ENCODE peak calls at places on chromosomes 13 and 19, in eight cellular contexts. One of them, this sample, is unnamed.

GRCh38 chr19:40907968-40908735 is 26.1 kb upstream of the CYP2A7 start:
- DNase-seq in progenitor cell of endocrine pancreas: no peak
- DNase-seq in lower leg skin: no peak
- DNase-seq in glutamatergic neuron: peak
- DNase-seq in lung: peak
- DNase-seq in H9: peak
- DNase-seq in Peyer's patch: no peak
- DNase-seq in adrenal gland: peak
- DNase-seq in this sample: peak

GRCh38 chr13:51723529-51723928 is 80.4 kb downstream of the DHRS12 start:
- DNase-seq in Peyer's patch: no peak
- DNase-seq in progenitor cell of endocrine pancreas: no peak
- DNase-seq in glutamatergic neuron: no peak
- DNase-seq in H9: no peak
- DNase-seq in lung: no peak
- DNase-seq in adrenal gland: no peak
- DNase-seq in lower leg skin: no peak
- DNase-seq in this sample: no peak

GRCh38 chr19:49512970-49513745 is 697 bp downstream of the FCGRT start:
- DNase-seq in lung: no peak
- DNase-seq in H9: peak
- DNase-seq in progenitor cell of endocrine pancreas: peak
- DNase-seq in glutamatergic neuron: peak
- DNase-seq in Peyer's patch: peak
- DNase-seq in adrenal gland: peak
- DNase-seq in lower leg skin: peak
- DNase-seq in this sample: peak

GRCh38 chr19:12745166-12745897 is 6.3 kb upstream of the BEST2 start:
- DNase-seq in H9: no peak
- DNase-seq in adrenal gland: no peak
- DNase-seq in Peyer's patch: no peak
- DNase-seq in lung: no peak
- DNase-seq in progenitor cell of endocrine pancreas: no peak
- DNase-seq in lower leg skin: no peak
- DNase-seq in glutamatergic neuron: no peak
- DNase-seq in this sample: no peak

GRCh38 chr13:33183431-33184130 is 102.0 kb downstream of the STARD13 start:
- DNase-seq in lung: no peak
- DNase-seq in progenitor cell of endocrine pancreas: no peak
- DNase-seq in H9: no peak
- DNase-seq in glutamatergic neuron: no peak
- DNase-seq in Peyer's patch: no peak
- DNase-seq in adrenal gland: no peak
- DNase-seq in lower leg skin: no peak
- DNase-seq in this sample: no peak

GRCh38 chr19:12993562-12993961 is 1.7 kb upstream of the NFIX start:
- DNase-seq in Peyer's patch: peak
- DNase-seq in lung: no peak
- DNase-seq in adrenal gland: no peak
- DNase-seq in lower leg skin: no peak
- DNase-seq in progenitor cell of endocrine pancreas: no peak
- DNase-seq in glutamatergic neuron: no peak
- DNase-seq in H9: no peak
- DNase-seq in this sample: no peak

GRCh38 chr13:98386632-98387031 is 190.3 kb downstream of the STK24 start:
- DNase-seq in Peyer's patch: no peak
- DNase-seq in lower leg skin: no peak
- DNase-seq in glutamatergic neuron: no peak
- DNase-seq in progenitor cell of endocrine pancreas: no peak
- DNase-seq in H9: no peak
- DNase-seq in adrenal gland: no peak
- DNase-seq in lung: no peak
- DNase-seq in this sample: no peak

GRCh38 chr13:99665716-99666115 is 164.4 kb downstream of the TM9SF2 start:
- DNase-seq in glutamatergic neuron: no peak
- DNase-seq in adrenal gland: no peak
- DNase-seq in progenitor cell of endocrine pancreas: no peak
- DNase-seq in lung: no peak
- DNase-seq in H9: no peak
- DNase-seq in lower leg skin: no peak
- DNase-seq in Peyer's patch: no peak
- DNase-seq in this sample: no peak

GRCh38 chr13:37918116-37919100 is 48.8 kb upstream of the TRPC4 start:
- DNase-seq in adrenal gland: no peak
- DNase-seq in Peyer's patch: no peak
- DNase-seq in progenitor cell of endocrine pancreas: no peak
- DNase-seq in glutamatergic neuron: no peak
- DNase-seq in H9: no peak
- DNase-seq in lower leg skin: no peak
- DNase-seq in lung: no peak
- DNase-seq in this sample: no peak

GRCh38 chr13:59488436-59488835 is 675.3 kb downstream of the DIAPH3 start:
- DNase-seq in lung: no peak
- DNase-seq in H9: no peak
- DNase-seq in lower leg skin: no peak
- DNase-seq in Peyer's patch: no peak
- DNase-seq in adrenal gland: no peak
- DNase-seq in progenitor cell of endocrine pancreas: no peak
- DNase-seq in glutamatergic neuron: no peak
- DNase-seq in this sample: no peak

GRCh38 chr13:36966404-36966803 is 32.7 kb downstream of the ALG5 start:
- DNase-seq in lower leg skin: no peak
- DNase-seq in H9: no peak
- DNase-seq in Peyer's patch: no peak
- DNase-seq in lung: no peak
- DNase-seq in glutamatergic neuron: no peak
- DNase-seq in progenitor cell of endocrine pancreas: no peak
- DNase-seq in adrenal gland: no peak
- DNase-seq in this sample: no peak

GRCh38 chr19:44142014-44142523 is 715 bp downstream of the ZNF234 start:
- DNase-seq in lung: no peak
- DNase-seq in lower leg skin: no peak
- DNase-seq in H9: no peak
- DNase-seq in adrenal gland: peak
- DNase-seq in glutamatergic neuron: no peak
- DNase-seq in progenitor cell of endocrine pancreas: no peak
- DNase-seq in Peyer's patch: no peak
- DNase-seq in this sample: peak

GRCh38 chr19:8194528-8195275 is 14.5 kb upstream of the CERS4 start:
- DNase-seq in lung: no peak
- DNase-seq in Peyer's patch: no peak
- DNase-seq in adrenal gland: peak
- DNase-seq in lower leg skin: no peak
- DNase-seq in glutamatergic neuron: no peak
- DNase-seq in H9: no peak
- DNase-seq in progenitor cell of endocrine pancreas: no peak
- DNase-seq in this sample: no peak

GRCh38 chr19:1324792-1325567 is 39.3 kb downstream of the EFNA2 start:
- DNase-seq in H9: no peak
- DNase-seq in lung: peak
- DNase-seq in progenitor cell of endocrine pancreas: no peak
- DNase-seq in adrenal gland: peak
- DNase-seq in glutamatergic neuron: peak
- DNase-seq in Peyer's patch: peak
- DNase-seq in lower leg skin: peak
- DNase-seq in this sample: no peak

GRCh38 chr19:5064896-5065295 is 96.0 kb downstream of the KDM4B start:
- DNase-seq in Peyer's patch: no peak
- DNase-seq in glutamatergic neuron: no peak
- DNase-seq in lung: no peak
- DNase-seq in H9: no peak
- DNase-seq in progenitor cell of endocrine pancreas: no peak
- DNase-seq in lower leg skin: no peak
- DNase-seq in adrenal gland: no peak
- DNase-seq in this sample: no peak

GRCh38 chr19:5062195-5062594 is 93.3 kb downstream of the KDM4B start:
- DNase-seq in H9: no peak
- DNase-seq in lower leg skin: no peak
- DNase-seq in adrenal gland: no peak
- DNase-seq in Peyer's patch: no peak
- DNase-seq in progenitor cell of endocrine pancreas: no peak
- DNase-seq in glutamatergic neuron: no peak
- DNase-seq in lung: no peak
- DNase-seq in this sample: no peak

GRCh38 chr19:5065717-5066116 is 96.8 kb downstream of the KDM4B start:
- DNase-seq in progenitor cell of endocrine pancreas: no peak
- DNase-seq in H9: no peak
- DNase-seq in lung: no peak
- DNase-seq in adrenal gland: no peak
- DNase-seq in Peyer's patch: no peak
- DNase-seq in lower leg skin: no peak
- DNase-seq in glutamatergic neuron: no peak
- DNase-seq in this sample: no peak

GRCh38 chr19:5062799-5063198 is 93.9 kb downstream of the KDM4B start:
- DNase-seq in H9: no peak
- DNase-seq in glutamatergic neuron: no peak
- DNase-seq in lower leg skin: no peak
- DNase-seq in progenitor cell of endocrine pancreas: no peak
- DNase-seq in lung: no peak
- DNase-seq in Peyer's patch: no peak
- DNase-seq in adrenal gland: no peak
- DNase-seq in this sample: no peak

DNA sequence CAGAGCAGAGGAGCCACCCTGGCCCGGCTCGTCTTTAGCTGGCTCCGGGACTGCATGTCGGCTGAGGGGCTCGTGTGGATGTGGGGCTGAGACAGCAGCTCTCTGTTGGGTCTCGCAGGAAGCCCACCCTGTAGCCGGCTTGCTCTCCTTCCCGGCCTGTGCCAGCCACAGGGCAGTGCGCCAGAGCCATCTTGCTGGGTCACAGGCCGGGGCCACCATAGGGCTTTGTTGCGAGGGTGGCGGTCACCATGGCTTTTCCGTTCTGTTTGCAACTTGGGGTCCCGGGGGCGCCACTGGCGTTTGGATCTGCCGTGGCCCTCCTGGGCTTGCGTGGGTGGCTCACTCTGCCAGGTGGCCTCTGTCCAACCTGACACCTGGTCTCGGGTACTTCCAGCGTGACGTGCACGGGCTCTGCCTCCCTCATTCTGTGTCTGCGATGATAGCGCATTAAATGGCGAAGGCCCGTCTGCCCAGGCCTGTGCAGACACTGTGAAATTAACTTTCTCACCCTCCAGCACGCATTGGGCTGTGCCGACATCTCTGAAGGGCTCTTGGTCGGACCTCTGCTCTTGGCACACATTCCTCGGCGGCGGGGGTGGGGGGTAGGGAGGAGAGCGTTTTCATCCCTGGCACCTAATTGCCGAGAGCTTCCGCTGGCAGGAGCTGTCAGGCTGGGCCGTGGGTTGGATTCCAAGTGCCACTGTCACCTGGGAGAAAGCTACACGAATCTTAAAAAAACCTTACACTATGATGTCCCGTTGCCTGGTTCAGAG is 95.1 kb downstream of the KDM4B start:
- DNase-seq in Peyer's patch: no peak
- DNase-seq in H9: no peak
- DNase-seq in adrenal gland: no peak
- DNase-seq in glutamatergic neuron: no peak
- DNase-seq in progenitor cell of endocrine pancreas: no peak
- DNase-seq in lung: no peak
- DNase-seq in lower leg skin: no peak
- DNase-seq in this sample: no peak
- TF ChIP-seq CTCF in Peyer's patch: no peak
- TF ChIP-seq CTCF in H9: no peak
- TF ChIP-seq CTCF in adrenal gland: no peak
- TF ChIP-seq CTCF in glutamatergic neuron: no peak
- TF ChIP-seq CTCF in progenitor cell of endocrine pancreas: no peak
- TF ChIP-seq CTCF in lung: no peak
- TF ChIP-seq CTCF in lower leg skin: no peak
- TF ChIP-seq CTCF in this sample: no peak

GRCh38 chr19:29872224-29872731 is 60.5 kb downstream of the CCNE1 start:
- DNase-seq in Peyer's patch: no peak
- DNase-seq in H9: peak
- DNase-seq in adrenal gland: no peak
- DNase-seq in glutamatergic neuron: peak
- DNase-seq in lower leg skin: no peak
- DNase-seq in progenitor cell of endocrine pancreas: no peak
- DNase-seq in lung: no peak
- DNase-seq in this sample: peak
- TF ChIP-seq CTCF in Peyer's patch: no peak
- TF ChIP-seq CTCF in H9: peak
- TF ChIP-seq CTCF in adrenal gland: peak
- TF ChIP-seq CTCF in glutamatergic neuron: no peak
- TF ChIP-seq CTCF in lower leg skin: no peak
- TF ChIP-seq CTCF in progenitor cell of endocrine pancreas: peak
- TF ChIP-seq CTCF in lung: no peak
- TF ChIP-seq CTCF in this sample: peak

GRCh38 chr13:103873725-103874124 is 807.5 kb upstream of the SLC10A2 start:
- DNase-seq in adrenal gland: no peak
- DNase-seq in lower leg skin: no peak
- DNase-seq in Peyer's patch: no peak
- DNase-seq in H9: no peak
- DNase-seq in progenitor cell of endocrine pancreas: no peak
- DNase-seq in lung: no peak
- DNase-seq in glutamatergic neuron: no peak
- DNase-seq in this sample: no peak

GRCh38 chr13:103878891-103879605 is 812.8 kb upstream of the SLC10A2 start:
- DNase-seq in adrenal gland: no peak
- DNase-seq in glutamatergic neuron: no peak
- DNase-seq in lower leg skin: no peak
- DNase-seq in Peyer's patch: no peak
- DNase-seq in lung: no peak
- DNase-seq in progenitor cell of endocrine pancreas: no peak
- DNase-seq in H9: no peak
- DNase-seq in this sample: no peak

DNA sequence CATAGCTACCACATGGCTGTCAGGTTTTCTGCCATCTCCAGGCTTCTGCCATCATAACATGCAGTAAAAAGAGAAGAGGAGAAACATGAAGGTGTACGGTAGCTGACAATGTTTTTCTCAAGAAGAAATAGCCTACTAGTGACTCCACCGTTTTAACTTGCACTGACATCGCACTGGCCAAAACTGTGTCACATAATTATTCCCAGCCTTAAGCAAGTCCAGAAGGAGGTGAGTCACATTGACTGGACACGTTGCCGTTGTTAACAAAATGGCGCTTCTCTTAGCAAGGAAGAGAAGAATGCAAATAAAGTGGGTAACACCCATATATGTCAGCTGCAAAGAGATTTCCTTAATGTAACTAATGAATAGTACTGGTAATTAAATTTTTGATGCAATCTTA is 810.4 kb upstream of the SLC10A2 start:
- DNase-seq in progenitor cell of endocrine pancreas: no peak
- DNase-seq in glutamatergic neuron: no peak
- DNase-seq in adrenal gland: no peak
- DNase-seq in Peyer's patch: no peak
- DNase-seq in lower leg skin: no peak
- DNase-seq in lung: no peak
- DNase-seq in H9: no peak
- DNase-seq in this sample: no peak
- TF ChIP-seq CTCF in progenitor cell of endocrine pancreas: no peak
- TF ChIP-seq CTCF in glutamatergic neuron: no peak
- TF ChIP-seq CTCF in adrenal gland: no peak
- TF ChIP-seq CTCF in Peyer's patch: no peak
- TF ChIP-seq CTCF in lower leg skin: no peak
- TF ChIP-seq CTCF in lung: no peak
- TF ChIP-seq CTCF in H9: no peak
- TF ChIP-seq CTCF in this sample: no peak

DNA sequence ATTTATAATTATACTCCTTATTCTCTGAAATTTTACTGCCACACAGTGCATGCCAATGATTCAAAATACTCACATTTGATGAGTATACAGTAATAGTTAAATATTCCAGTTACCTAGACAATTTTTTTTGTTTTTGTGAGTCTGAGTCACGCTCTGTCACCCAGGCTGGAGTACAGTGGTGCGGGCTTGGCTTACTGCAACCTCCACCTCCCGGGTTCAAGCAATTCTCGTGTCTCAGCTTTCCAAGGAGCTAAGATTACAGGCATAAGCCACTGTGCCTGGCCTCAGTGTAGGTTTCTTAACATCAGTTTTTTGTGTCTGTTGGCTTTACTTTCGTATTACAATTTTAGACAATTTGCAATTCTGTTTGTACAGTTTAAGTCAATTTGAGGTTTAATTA is 87.1 kb downstream of the ZNF486 start:
- DNase-seq in H9: no peak
- DNase-seq in glutamatergic neuron: no peak
- DNase-seq in adrenal gland: no peak
- DNase-seq in Peyer's patch: no peak
- DNase-seq in progenitor cell of endocrine pancreas: no peak
- DNase-seq in lung: no peak
- DNase-seq in lower leg skin: no peak
- DNase-seq in this sample: no peak
- TF ChIP-seq CTCF in H9: no peak
- TF ChIP-seq CTCF in glutamatergic neuron: no peak
- TF ChIP-seq CTCF in adrenal gland: no peak
- TF ChIP-seq CTCF in Peyer's patch: no peak
- TF ChIP-seq CTCF in progenitor cell of endocrine pancreas: no peak
- TF ChIP-seq CTCF in lung: no peak
- TF ChIP-seq CTCF in lower leg skin: no peak
- TF ChIP-seq CTCF in this sample: no peak

This sample was measured in nephron progenitor cell.